ENCODE peak calls at places on chromosome 1, in four cellular contexts. One of them, this sample, is unnamed.

GRCh38 chr1:166915941-166916340 is 39.9 kb upstream of the TADA1 start:
- DNase-seq in HepG2: no peak
- DNase-seq in K562: no peak
- DNase-seq in GM12878: no peak
- DNase-seq in this sample: no peak

GRCh38 chr1:188762344-188762743 is 1715.3 kb downstream of the BRINP3 start:
- DNase-seq in HepG2: no peak
- DNase-seq in K562: no peak
- DNase-seq in GM12878: no peak
- DNase-seq in this sample: no peak

GRCh38 chr1:199646761-199647160 is 380.7 kb upstream of the NR5A2 start:
- DNase-seq in HepG2: peak
- DNase-seq in K562: no peak
- DNase-seq in GM12878: no peak
- DNase-seq in this sample: no peak

GRCh38 chr1:220798338-220798737 is 11.6 kb downstream of the MTARC1 start:
- DNase-seq in HepG2: no peak
- DNase-seq in K562: no peak
- DNase-seq in GM12878: no peak
- DNase-seq in this sample: no peak

GRCh38 chr1:18412882-18413353 is 67.8 kb upstream of the KLHDC7A start:
- DNase-seq in HepG2: no peak
- DNase-seq in K562: no peak
- DNase-seq in GM12878: no peak
- DNase-seq in this sample: no peak

GRCh38 chr1:107140703-107141490 is at the start of gene NTNG1:
- DNase-seq in HepG2: no peak
- DNase-seq in K562: no peak
- DNase-seq in GM12878: no peak
- DNase-seq in this sample: peak

GRCh38 chr1:192489046-192489445 is 86.5 kb upstream of the RGS1 start:
- DNase-seq in HepG2: no peak
- DNase-seq in K562: no peak
- DNase-seq in GM12878: no peak
- DNase-seq in this sample: no peak

GRCh38 chr1:222643937-222644648 is 26.2 kb downstream of the MIA3 start:
- DNase-seq in HepG2: peak
- DNase-seq in K562: peak
- DNase-seq in GM12878: peak
- DNase-seq in this sample: peak

GRCh38 chr1:35319988-35320713 is 51.6 kb downstream of the ZMYM4 start:
- DNase-seq in HepG2: no peak
- DNase-seq in K562: no peak
- DNase-seq in GM12878: no peak
- DNase-seq in this sample: no peak

GRCh38 chr1:195903203-195903602 is 705.0 kb downstream of the KCNT2 start:
- DNase-seq in HepG2: no peak
- DNase-seq in K562: no peak
- DNase-seq in GM12878: no peak
- DNase-seq in this sample: no peak

GRCh38 chr1:195908121-195908520 is 700.1 kb downstream of the KCNT2 start:
- DNase-seq in HepG2: no peak
- DNase-seq in K562: no peak
- DNase-seq in GM12878: no peak
- DNase-seq in this sample: no peak

GRCh38 chr1:195909061-195909460 is 699.2 kb downstream of the KCNT2 start:
- DNase-seq in HepG2: no peak
- DNase-seq in K562: no peak
- DNase-seq in GM12878: no peak
- DNase-seq in this sample: no peak
- TF ChIP-seq CBX5 in HepG2: no peak
- TF ChIP-seq CBX5 in K562: no peak
- TF ChIP-seq CBX5 in GM12878: no peak
- TF ChIP-seq CBX5 in this sample: no peak

GRCh38 chr1:82697965-82698364 is 897.2 kb downstream of the ADGRL2 start:
- DNase-seq in HepG2: no peak
- DNase-seq in K562: no peak
- DNase-seq in GM12878: no peak
- DNase-seq in this sample: no peak
- TF ChIP-seq CBX5 in HepG2: no peak
- TF ChIP-seq CBX5 in K562: no peak
- TF ChIP-seq CBX5 in GM12878: no peak
- TF ChIP-seq CBX5 in this sample: no peak

GRCh38 chr1:153488731-153489130 is 28.3 kb upstream of the S100A7 start:
- DNase-seq in HepG2: no peak
- DNase-seq in K562: no peak
- DNase-seq in GM12878: no peak
- DNase-seq in this sample: no peak

GRCh38 chr1:153494976-153495535 is 34.6 kb upstream of the S100A7 start:
- DNase-seq in HepG2: peak
- DNase-seq in K562: peak
- DNase-seq in GM12878: no peak
- DNase-seq in this sample: peak

GRCh38 chr1:153493343-153493960 is 33.0 kb upstream of the S100A7 start:
- DNase-seq in HepG2: no peak
- DNase-seq in K562: no peak
- DNase-seq in GM12878: no peak
- DNase-seq in this sample: no peak

GRCh38 chr1:153485880-153486279 is 25.4 kb upstream of the S100A7 start:
- DNase-seq in HepG2: no peak
- DNase-seq in K562: no peak
- DNase-seq in GM12878: no peak
- DNase-seq in this sample: no peak

GRCh38 chr1:153490272-153491051 is 30.0 kb upstream of the S100A7 start:
- DNase-seq in HepG2: no peak
- DNase-seq in K562: no peak
- DNase-seq in GM12878: no peak
- DNase-seq in this sample: no peak
- TF ChIP-seq CBX5 in HepG2: no peak
- TF ChIP-seq CBX5 in K562: no peak
- TF ChIP-seq CBX5 in GM12878: no peak
- TF ChIP-seq CBX5 in this sample: no peak

GRCh38 chr1:174022976-174023277 is 770 bp upstream of the RC3H1 start:
- DNase-seq in HepG2: no peak
- DNase-seq in K562: no peak
- DNase-seq in GM12878: no peak
- DNase-seq in this sample: no peak

GRCh38 chr1:174018565-174018964 is 3.6 kb downstream of the RC3H1 start:
- DNase-seq in HepG2: no peak
- DNase-seq in K562: no peak
- DNase-seq in GM12878: no peak
- DNase-seq in this sample: no peak

GRCh38 chr1:174023438-174023837 is 1.3 kb upstream of the RC3H1 start:
- DNase-seq in HepG2: no peak
- DNase-seq in K562: no peak
- DNase-seq in GM12878: no peak
- DNase-seq in this sample: no peak

GRCh38 chr1:174021611-174022079 is 512 bp downstream of the RC3H1 start:
- DNase-seq in HepG2: peak
- DNase-seq in K562: peak
- DNase-seq in GM12878: no peak
- DNase-seq in this sample: peak

DNA sequence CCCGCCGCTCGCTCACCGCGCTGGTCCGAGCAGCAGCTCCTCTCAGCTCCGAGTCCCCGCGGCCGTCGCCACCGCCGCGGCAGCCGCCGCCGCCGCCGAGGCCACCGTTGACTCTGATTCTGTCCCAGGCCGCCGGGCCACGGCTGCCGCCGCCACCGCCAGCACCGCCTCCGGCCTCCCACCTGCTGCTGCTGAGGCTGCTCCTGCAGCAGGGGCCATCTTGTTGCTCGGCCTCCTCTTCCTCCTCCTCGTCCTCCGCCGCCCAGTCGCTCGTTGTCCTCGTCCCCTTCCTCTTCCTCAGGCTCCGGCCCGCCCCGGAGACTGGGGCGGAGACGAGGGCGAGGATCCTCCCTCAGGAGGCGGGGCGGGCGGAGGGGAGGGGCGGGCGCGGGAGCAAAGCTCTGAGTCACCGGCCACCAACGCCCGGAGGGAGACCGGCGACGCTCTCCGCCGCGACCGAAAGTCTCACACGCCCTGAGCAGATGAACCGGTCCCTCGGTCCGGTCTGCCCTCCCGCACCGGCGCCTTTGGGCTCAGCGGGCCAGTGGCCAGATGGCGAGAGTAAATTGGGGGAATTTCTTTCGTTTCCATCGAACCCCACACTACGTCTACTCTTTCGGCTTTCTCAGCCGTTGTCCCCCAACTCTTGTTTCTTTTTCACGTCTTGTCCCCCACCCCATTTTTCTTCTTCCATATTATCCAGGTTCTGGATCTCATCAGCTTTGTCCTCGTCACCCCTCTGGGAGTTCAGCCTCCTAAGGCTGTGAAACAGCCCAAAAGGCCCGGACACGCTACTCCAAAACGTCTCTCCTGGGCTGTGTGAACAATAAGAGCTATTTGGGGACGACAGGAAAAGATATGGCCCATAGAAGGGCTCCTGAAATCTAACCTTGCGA is at the start of gene RC3H1:
- DNase-seq in HepG2: peak
- DNase-seq in K562: peak
- DNase-seq in GM12878: peak
- DNase-seq in this sample: peak
- TF ChIP-seq CBX5 in HepG2: no peak
- TF ChIP-seq CBX5 in K562: no peak
- TF ChIP-seq CBX5 in GM12878: no peak
- TF ChIP-seq CBX5 in this sample: no peak